ENCODE peak calls at places on chromosomes 5 and 9, in seven cellular contexts. One of them, this sample, is unnamed.

GRCh38 chr5:77850536-77851228 is 74.5 kb upstream of the TBCA start:
- DNase-seq in Peyer's patch: no peak
- DNase-seq in neuronal stem cell: peak; percentile 30
- DNase-seq in coronary artery: no peak
- DNase-seq in heart right ventricle: no peak
- DNase-seq in tibial artery: no peak
- DNase-seq in WERI-Rb-1: no peak
- DNase-seq in this sample: no peak

GRCh38 chr5:96150007-96150406 is 188.4 kb upstream of the ELL2 start:
- DNase-seq in coronary artery: no peak
- DNase-seq in WERI-Rb-1: no peak
- DNase-seq in heart right ventricle: no peak
- DNase-seq in tibial artery: no peak
- DNase-seq in Peyer's patch: no peak
- DNase-seq in neuronal stem cell: no peak
- DNase-seq in this sample: no peak

GRCh38 chr5:68883441-68883840 is 210.4 kb upstream of the SLC30A5 start:
- DNase-seq in coronary artery: no peak
- DNase-seq in Peyer's patch: no peak
- DNase-seq in WERI-Rb-1: no peak
- DNase-seq in tibial artery: no peak
- DNase-seq in heart right ventricle: no peak
- DNase-seq in neuronal stem cell: no peak
- DNase-seq in this sample: no peak

GRCh38 chr5:132001647-132002561 is 9.6 kb downstream of the ACSL6 start:
- DNase-seq in tibial artery: no peak
- DNase-seq in neuronal stem cell: no peak
- DNase-seq in WERI-Rb-1: no peak
- DNase-seq in Peyer's patch: no peak
- DNase-seq in heart right ventricle: no peak
- DNase-seq in coronary artery: no peak
- DNase-seq in this sample: no peak

GRCh38 chr9:92196909-92197308 is 81.7 kb upstream of the SPTLC1 start:
- DNase-seq in WERI-Rb-1: no peak
- DNase-seq in neuronal stem cell: no peak
- DNase-seq in coronary artery: no peak
- DNase-seq in tibial artery: no peak
- DNase-seq in heart right ventricle: no peak
- DNase-seq in Peyer's patch: no peak
- DNase-seq in this sample: no peak

GRCh38 chr9:128192601-128193371 is 1.4 kb upstream of the CIZ1 start:
- DNase-seq in coronary artery: peak; percentile 85
- DNase-seq in WERI-Rb-1: no peak
- DNase-seq in tibial artery: peak; percentile 96
- DNase-seq in Peyer's patch: peak; percentile 93
- DNase-seq in neuronal stem cell: no peak
- DNase-seq in heart right ventricle: peak; percentile 83
- DNase-seq in this sample: peak; percentile 89

GRCh38 chr5:55484531-55484930 is 50.2 kb downstream of the PLPP1 start:
- DNase-seq in neuronal stem cell: no peak
- DNase-seq in heart right ventricle: no peak
- DNase-seq in WERI-Rb-1: no peak
- DNase-seq in coronary artery: no peak
- DNase-seq in Peyer's patch: no peak
- DNase-seq in tibial artery: no peak
- DNase-seq in this sample: no peak

GRCh38 chr5:179812135-179812825 is 5.6 kb upstream of the MGAT4B start:
- DNase-seq in tibial artery: peak; percentile 57
- DNase-seq in WERI-Rb-1: no peak
- DNase-seq in heart right ventricle: peak; percentile 26
- DNase-seq in Peyer's patch: no peak
- DNase-seq in neuronal stem cell: no peak
- DNase-seq in coronary artery: no peak
- DNase-seq in this sample: peak; percentile 51

GRCh38 chr9:111102793-111103474 is 64.7 kb upstream of the LPAR1 start:
- DNase-seq in coronary artery: no peak
- DNase-seq in tibial artery: no peak
- DNase-seq in WERI-Rb-1: no peak
- DNase-seq in Peyer's patch: no peak
- DNase-seq in heart right ventricle: no peak
- DNase-seq in neuronal stem cell: no peak
- DNase-seq in this sample: no peak

GRCh38 chr5:149583394-149583793 is 2.1 kb downstream of the ARHGEF37 start:
- DNase-seq in WERI-Rb-1: no peak
- DNase-seq in coronary artery: no peak
- DNase-seq in heart right ventricle: no peak
- DNase-seq in neuronal stem cell: no peak
- DNase-seq in Peyer's patch: no peak
- DNase-seq in tibial artery: peak; percentile 74
- DNase-seq in this sample: no peak

GRCh38 chr5:149580808-149581191 is 498 bp upstream of the ARHGEF37 start:
- DNase-seq in heart right ventricle: no peak
- DNase-seq in tibial artery: no peak
- DNase-seq in neuronal stem cell: no peak
- DNase-seq in WERI-Rb-1: no peak
- DNase-seq in coronary artery: no peak
- DNase-seq in Peyer's patch: no peak
- DNase-seq in this sample: no peak

GRCh38 chr5:149584106-149584505 is 2.8 kb downstream of the ARHGEF37 start:
- DNase-seq in Peyer's patch: no peak
- DNase-seq in neuronal stem cell: no peak
- DNase-seq in WERI-Rb-1: no peak
- DNase-seq in tibial artery: no peak
- DNase-seq in heart right ventricle: no peak
- DNase-seq in coronary artery: no peak
- DNase-seq in this sample: no peak

GRCh38 chr5:149581192-149581861 is at the start of gene ARHGEF37:
- DNase-seq in neuronal stem cell: peak; percentile 18
- DNase-seq in WERI-Rb-1: peak; percentile 64
- DNase-seq in heart right ventricle: peak; percentile 96
- DNase-seq in coronary artery: peak; percentile 89
- DNase-seq in Peyer's patch: peak; percentile 87
- DNase-seq in tibial artery: peak; percentile 91
- DNase-seq in this sample: peak; percentile 97

GRCh38 chr5:149581931-149582768 is 852 bp downstream of the ARHGEF37 start:
- DNase-seq in heart right ventricle: no peak
- DNase-seq in neuronal stem cell: peak; percentile 39
- DNase-seq in Peyer's patch: no peak
- DNase-seq in WERI-Rb-1: no peak
- DNase-seq in coronary artery: no peak
- DNase-seq in tibial artery: no peak
- DNase-seq in this sample: no peak
- H3K27ac ChIP-seq in heart right ventricle: peak overlapping the region; percentile 85
- H3K27ac ChIP-seq in neuronal stem cell: no peak overlapping the region
- H3K27ac ChIP-seq in Peyer's patch: peak overlapping the region; percentile 94
- H3K27ac ChIP-seq in WERI-Rb-1: no peak overlapping the region
- H3K27ac ChIP-seq in coronary artery: peak overlapping the region; percentile 71
- H3K27ac ChIP-seq in tibial artery: peak overlapping the region; percentile 83
- H3K27ac ChIP-seq in this sample: peak overlapping the region; percentile 90

DNA sequence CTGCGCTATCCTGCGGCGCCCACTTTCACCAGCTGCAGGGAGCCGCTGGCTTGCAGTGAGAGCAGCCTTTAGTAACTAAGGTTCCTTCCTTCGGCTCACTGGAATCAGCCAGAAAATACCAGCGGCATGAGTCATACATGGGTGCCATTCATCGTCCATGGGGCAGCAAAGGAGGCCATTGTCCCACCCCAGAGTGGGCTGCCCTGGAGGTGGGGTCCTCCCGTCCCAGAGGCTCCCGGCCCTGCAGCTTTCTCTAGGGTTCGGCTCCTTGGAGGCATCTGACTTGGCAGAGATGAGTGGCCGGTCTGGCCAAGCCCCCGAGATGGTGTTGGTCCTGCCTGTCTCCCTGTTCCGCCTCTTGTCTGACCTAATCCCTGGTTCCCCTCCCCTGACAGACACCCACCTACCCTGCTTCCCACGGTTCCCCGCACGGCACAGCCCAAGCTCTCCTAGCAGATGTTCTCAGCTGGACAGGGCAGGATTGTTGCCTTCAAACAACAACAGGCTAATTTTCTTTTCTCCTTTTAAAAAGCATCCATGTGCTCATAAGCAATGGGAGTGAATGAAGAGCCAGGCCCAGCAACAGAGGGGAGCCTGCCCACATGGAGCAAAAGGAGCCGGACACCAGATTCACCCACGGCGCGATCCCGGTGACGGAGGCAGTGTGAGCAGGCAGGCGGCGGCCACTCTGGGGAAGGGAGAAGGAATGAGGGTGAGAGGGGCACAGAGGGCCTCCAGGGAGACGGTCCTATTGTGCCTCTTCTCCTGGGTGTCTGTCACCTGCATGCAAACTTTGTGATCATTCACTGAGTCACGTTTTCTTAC is 97.0 kb upstream of the COL5A1 start:
- DNase-seq in tibial artery: peak; percentile 68
- DNase-seq in WERI-Rb-1: no peak
- DNase-seq in heart right ventricle: no peak
- DNase-seq in Peyer's patch: no peak
- DNase-seq in coronary artery: no peak
- DNase-seq in neuronal stem cell: peak; percentile 57
- DNase-seq in this sample: peak; percentile 49
- H3K27ac ChIP-seq in tibial artery: no peak overlapping the region
- H3K27ac ChIP-seq in WERI-Rb-1: no peak overlapping the region
- H3K27ac ChIP-seq in heart right ventricle: peak overlapping the region; percentile 68
- H3K27ac ChIP-seq in Peyer's patch: peak overlapping the region; percentile 80
- H3K27ac ChIP-seq in coronary artery: no peak overlapping the region
- H3K27ac ChIP-seq in neuronal stem cell: peak overlapping the region; percentile 44
- H3K27ac ChIP-seq in this sample: no peak overlapping the region

GRCh38 chr5:60334281-60334713 is 365.7 kb downstream of the DEPDC1B start:
- DNase-seq in WERI-Rb-1: no peak
- DNase-seq in heart right ventricle: no peak
- DNase-seq in tibial artery: peak; percentile 73
- DNase-seq in neuronal stem cell: no peak
- DNase-seq in Peyer's patch: no peak
- DNase-seq in coronary artery: no peak
- DNase-seq in this sample: no peak
- H3K27ac ChIP-seq in WERI-Rb-1: no peak overlapping the region
- H3K27ac ChIP-seq in heart right ventricle: no peak overlapping the region
- H3K27ac ChIP-seq in tibial artery: peak overlapping the region; percentile 46
- H3K27ac ChIP-seq in neuronal stem cell: no peak overlapping the region
- H3K27ac ChIP-seq in Peyer's patch: no peak overlapping the region
- H3K27ac ChIP-seq in coronary artery: no peak overlapping the region
- H3K27ac ChIP-seq in this sample: no peak overlapping the region

DNA sequence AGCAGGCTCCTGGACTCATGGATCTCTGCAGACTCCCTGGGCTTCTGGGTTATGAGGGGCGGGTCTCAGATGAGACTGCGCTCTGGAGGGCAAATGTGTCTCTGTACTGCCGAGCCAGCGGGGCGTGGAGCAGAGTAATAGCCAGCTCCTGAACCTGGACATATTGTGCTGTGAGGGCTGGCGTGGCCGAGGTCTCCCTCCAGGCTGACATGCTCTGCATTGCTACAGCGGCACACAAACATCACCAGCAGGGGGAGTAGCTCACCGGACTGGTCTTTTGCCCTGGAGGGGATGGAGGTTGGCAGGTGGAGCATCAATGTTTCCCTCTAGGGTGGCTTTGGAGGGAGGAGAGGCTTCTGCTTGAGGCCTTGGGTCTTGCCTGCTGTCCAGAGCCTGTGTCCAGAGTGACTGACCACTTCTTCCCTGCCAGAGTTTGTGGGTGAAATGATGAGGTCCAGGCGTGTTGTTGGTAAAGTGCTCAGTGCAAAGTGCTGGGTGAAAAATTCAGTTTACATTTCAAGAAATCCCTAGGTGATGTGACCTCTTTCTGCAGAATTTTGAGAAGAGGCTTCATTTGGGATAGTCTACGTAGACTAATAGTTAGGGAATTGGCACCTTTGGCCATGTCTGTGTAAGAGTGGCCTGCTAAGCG is 10.9 kb upstream of the GADD45G start:
- DNase-seq in heart right ventricle: no peak
- DNase-seq in WERI-Rb-1: peak; percentile 78
- DNase-seq in coronary artery: no peak
- DNase-seq in Peyer's patch: peak; percentile 88
- DNase-seq in tibial artery: no peak
- DNase-seq in neuronal stem cell: peak; percentile 47
- DNase-seq in this sample: peak; percentile 33
- H3K27ac ChIP-seq in heart right ventricle: no peak overlapping the region
- H3K27ac ChIP-seq in WERI-Rb-1: peak overlapping the region; percentile 82
- H3K27ac ChIP-seq in coronary artery: no peak overlapping the region
- H3K27ac ChIP-seq in Peyer's patch: no peak overlapping the region
- H3K27ac ChIP-seq in tibial artery: no peak overlapping the region
- H3K27ac ChIP-seq in neuronal stem cell: no peak overlapping the region
- H3K27ac ChIP-seq in this sample: no peak overlapping the region

GRCh38 chr9:137192448-137192780 is 3.9 kb downstream of the SSNA1 start:
- DNase-seq in Peyer's patch: no peak
- DNase-seq in tibial artery: no peak
- DNase-seq in neuronal stem cell: no peak
- DNase-seq in coronary artery: no peak
- DNase-seq in heart right ventricle: no peak
- DNase-seq in WERI-Rb-1: no peak
- DNase-seq in this sample: no peak

GRCh38 chr9:137192859-137193258 is 4.4 kb downstream of the SSNA1 start:
- DNase-seq in neuronal stem cell: no peak
- DNase-seq in heart right ventricle: no peak
- DNase-seq in tibial artery: no peak
- DNase-seq in WERI-Rb-1: no peak
- DNase-seq in Peyer's patch: no peak
- DNase-seq in coronary artery: no peak
- DNase-seq in this sample: no peak

GRCh38 chr9:137194909-137195308 is 5.6 kb downstream of the TPRN start:
- DNase-seq in Peyer's patch: peak; percentile 72
- DNase-seq in coronary artery: no peak
- DNase-seq in neuronal stem cell: no peak
- DNase-seq in heart right ventricle: no peak
- DNase-seq in tibial artery: no peak
- DNase-seq in WERI-Rb-1: peak; percentile 30
- DNase-seq in this sample: no peak

GRCh38 chr9:137194388-137194787 is 5.9 kb downstream of the SSNA1 start:
- DNase-seq in WERI-Rb-1: peak; percentile 52
- DNase-seq in heart right ventricle: peak; percentile 77
- DNase-seq in coronary artery: no peak
- DNase-seq in neuronal stem cell: no peak
- DNase-seq in tibial artery: no peak
- DNase-seq in Peyer's patch: no peak
- DNase-seq in this sample: no peak

GRCh38 chr9:137193771-137194170 is 5.3 kb downstream of the SSNA1 start:
- DNase-seq in WERI-Rb-1: no peak
- DNase-seq in coronary artery: no peak
- DNase-seq in neuronal stem cell: no peak
- DNase-seq in tibial artery: no peak
- DNase-seq in heart right ventricle: no peak
- DNase-seq in Peyer's patch: no peak
- DNase-seq in this sample: no peak
- H3K27ac ChIP-seq in WERI-Rb-1: peak overlapping the region; percentile 77
- H3K27ac ChIP-seq in coronary artery: no peak overlapping the region
- H3K27ac ChIP-seq in neuronal stem cell: no peak overlapping the region
- H3K27ac ChIP-seq in tibial artery: no peak overlapping the region
- H3K27ac ChIP-seq in heart right ventricle: no peak overlapping the region
- H3K27ac ChIP-seq in Peyer's patch: peak overlapping the region; percentile 92
- H3K27ac ChIP-seq in this sample: no peak overlapping the region

GRCh38 chr5:147869112-147869511 is 9.4 kb upstream of the SCGB3A2 start:
- DNase-seq in WERI-Rb-1: no peak
- DNase-seq in heart right ventricle: no peak
- DNase-seq in coronary artery: no peak
- DNase-seq in tibial artery: no peak
- DNase-seq in neuronal stem cell: no peak
- DNase-seq in Peyer's patch: no peak
- DNase-seq in this sample: no peak
- H3K27ac ChIP-seq in WERI-Rb-1: no peak overlapping the region
- H3K27ac ChIP-seq in heart right ventricle: no peak overlapping the region
- H3K27ac ChIP-seq in coronary artery: no peak overlapping the region
- H3K27ac ChIP-seq in tibial artery: no peak overlapping the region
- H3K27ac ChIP-seq in neuronal stem cell: no peak overlapping the region
- H3K27ac ChIP-seq in Peyer's patch: no peak overlapping the region
- H3K27ac ChIP-seq in this sample: no peak overlapping the region

GRCh38 chr5:151248651-151249050 is 4.3 kb upstream of the GM2A start:
- DNase-seq in Peyer's patch: no peak
- DNase-seq in tibial artery: no peak
- DNase-seq in coronary artery: no peak
- DNase-seq in neuronal stem cell: no peak
- DNase-seq in WERI-Rb-1: peak; percentile 47
- DNase-seq in heart right ventricle: no peak
- DNase-seq in this sample: no peak
- H3K27ac ChIP-seq in Peyer's patch: no peak overlapping the region
- H3K27ac ChIP-seq in tibial artery: no peak overlapping the region
- H3K27ac ChIP-seq in coronary artery: no peak overlapping the region
- H3K27ac ChIP-seq in neuronal stem cell: no peak overlapping the region
- H3K27ac ChIP-seq in WERI-Rb-1: no peak overlapping the region
- H3K27ac ChIP-seq in heart right ventricle: no peak overlapping the region
- H3K27ac ChIP-seq in this sample: no peak overlapping the region